ENCODE peak calls at places on chromosomes 1 and 21, in four cellular contexts. A is psoas muscle, K is astrocyte, Q is BE2C. U is an unnamed sample.

GRCh38 chr1:111603979-111604378 is 15.6 kb upstream of the RAP1A start:
- DNase-seq in A (no peak), K (no peak), Q (no peak), U (no peak)

GRCh38 chr1:57017201-57017600 is 51.4 kb upstream of the C8B start:
- DNase-seq in A (no peak), K (peak; percentile 4), Q (no peak), U (no peak)

GRCh38 chr1:19978143-19978542 is 1.3 kb downstream of the PLA2G2A start:
- DNase-seq in A (no peak), K (no peak), Q (no peak), U (no peak)

GRCh38 chr1:217336724-217337123 is 294.2 kb downstream of the GPATCH2 start:
- DNase-seq in A (no peak), K (no peak), Q (no peak), U (no peak)

GRCh38 chr1:109395602-109396512 is 1.9 kb downstream of the SORT1 start:
- DNase-seq in A (no peak), K (peak; percentile 73), Q (no peak), U (no peak)

GRCh38 chr1:94514095-94514727 is 27.3 kb downstream of the F3 start:
- DNase-seq in A (no peak), K (no peak), Q (peak; percentile 17), U (peak; percentile 43)

GRCh38 chr1:209232197-209232596 is 351.3 kb upstream of the CAMK1G start:
- DNase-seq in A (no peak), K (no peak), Q (no peak), U (no peak)

GRCh38 chr1:31413405-31414005 is 492 bp downstream of the SERINC2 start:
- DNase-seq in A (peak; percentile 88), K (no peak), Q (peak; percentile 66), U (peak; percentile 67)

GRCh38 chr1:29803486-29803885 is 567.2 kb downstream of the PTPRU start:
- DNase-seq in A (no peak), K (no peak), Q (no peak), U (no peak)

GRCh38 chr1:145891143-145891542 is 5.5 kb upstream of the ANKRD35 start:
- DNase-seq in A (no peak), K (peak; percentile 61), Q (no peak), U (no peak)

GRCh38 chr1:211732276-211732571 is 56.8 kb upstream of the NEK2 start:
- DNase-seq in A (no peak), K (no peak), Q (no peak), U (no peak)

GRCh38 chr21:45004481-45005263 is 64.8 kb downstream of the SLX9 start:
- DNase-seq in A (peak; percentile 8), K (peak; percentile 50), Q (peak; percentile 9), U (no peak)

GRCh38 chr1:191508239-191508638 is 650.0 kb upstream of the RGS18 start:
- DNase-seq in A (no peak), K (no peak), Q (no peak), U (no peak)

GRCh38 chr1:25072461-25072860 is 142.4 kb upstream of the RUNX3 start:
- DNase-seq in A (no peak), K (no peak), Q (no peak), U (no peak)

GRCh38 chr1:242524571-242525359 is at the start of gene PLD5:
- DNase-seq in A (peak; percentile 11), K (no peak), Q (peak; percentile 49), U (peak; percentile 54)

GRCh38 chr21:41363370-41364270 is 1.8 kb downstream of the MX2 start:
- DNase-seq in A (no peak), K (no peak), Q (no peak), U (no peak)

DNA sequence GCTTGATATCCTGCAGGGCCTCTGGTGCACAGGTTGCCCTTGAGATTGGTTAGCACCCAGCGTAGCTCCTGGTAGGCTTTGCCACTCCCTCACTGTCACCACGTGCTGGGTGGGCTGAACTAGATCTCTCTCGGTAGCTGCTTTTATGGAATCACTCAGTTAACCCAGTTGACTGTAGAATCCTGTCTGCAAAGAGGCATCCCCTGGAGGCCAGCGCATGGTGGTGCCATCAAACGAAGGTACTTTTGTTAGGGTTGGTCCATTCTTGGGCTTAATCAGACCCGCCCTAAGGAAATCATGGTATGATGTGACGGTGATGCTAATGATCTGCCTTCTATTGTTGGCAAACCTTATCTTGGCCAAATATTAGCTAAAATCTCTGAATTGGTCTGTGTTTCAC is 153.4 kb downstream of the GALNT2 start:
- DNase-seq in A (no peak), K (no peak), Q (no peak), U (no peak)
- TF ChIP-seq CTCF in A (no peak), K (no peak), Q (peak; percentile 33), U (no peak)

DNA sequence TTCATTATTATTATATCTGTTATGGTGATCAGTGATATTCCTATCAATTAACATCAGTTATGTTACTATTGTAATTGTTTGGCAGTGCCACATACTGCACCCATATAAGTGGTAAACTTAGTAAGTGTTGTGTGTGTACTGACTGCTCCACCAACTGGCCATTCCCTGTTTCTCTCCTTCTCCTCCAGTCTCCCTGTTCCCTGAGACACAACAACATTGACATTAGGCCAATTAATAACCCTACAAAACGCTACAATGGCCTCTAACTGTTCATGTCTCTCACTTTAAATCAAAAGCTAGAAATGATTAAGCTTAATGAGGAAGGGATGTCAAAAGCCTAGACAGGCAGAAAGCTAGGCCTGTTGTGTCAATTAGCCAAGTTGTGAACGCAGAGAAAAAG is 6.6 kb upstream of the THRAP3 start:
- DNase-seq in A (no peak), K (no peak), Q (no peak), U (no peak)
- TF ChIP-seq CTCF in A (peak; percentile 39), K (peak; percentile 16), Q (peak; percentile 27), U (no peak)

DNA sequence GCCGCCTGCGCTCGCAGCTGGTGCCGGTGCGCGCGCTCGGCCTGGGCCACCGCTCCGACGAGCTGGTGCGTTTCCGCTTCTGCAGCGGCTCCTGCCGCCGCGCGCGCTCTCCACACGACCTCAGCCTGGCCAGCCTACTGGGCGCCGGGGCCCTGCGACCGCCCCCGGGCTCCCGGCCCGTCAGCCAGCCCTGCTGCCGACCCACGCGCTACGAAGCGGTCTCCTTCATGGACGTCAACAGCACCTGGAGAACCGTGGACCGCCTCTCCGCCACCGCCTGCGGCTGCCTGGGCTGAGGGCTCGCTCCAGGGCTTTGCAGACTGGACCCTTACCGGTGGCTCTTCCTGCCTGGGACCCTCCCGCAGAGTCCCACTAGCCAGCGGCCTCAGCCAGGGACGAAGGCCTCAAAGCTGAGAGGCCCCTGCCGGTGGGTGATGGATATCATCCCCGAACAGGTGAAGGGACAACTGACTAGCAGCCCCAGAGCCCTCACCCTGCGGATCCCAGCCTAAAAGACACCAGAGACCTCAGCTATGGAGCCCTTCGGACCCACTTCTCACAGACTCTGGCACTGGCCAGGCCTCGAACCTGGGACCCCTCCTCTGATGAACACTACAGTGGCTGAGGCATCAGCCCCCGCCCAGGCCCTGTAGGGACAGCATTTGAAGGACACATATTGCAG is 3.0 kb downstream of the ARTN start:
- DNase-seq in A (peak; percentile 30), K (no peak), Q (peak; percentile 55), U (peak; percentile 70)
- TF ChIP-seq CTCF in A (no peak), K (no peak), Q (peak; percentile 15), U (no peak)

GRCh38 chr1:245311887-245312286 is 157.1 kb downstream of the KIF26B start:
- DNase-seq in A (no peak), K (no peak), Q (peak; percentile 40), U (no peak)

GRCh38 chr1:245316791-245317190 is 162.0 kb downstream of the KIF26B start:
- DNase-seq in A (no peak), K (no peak), Q (no peak), U (no peak)

GRCh38 chr1:245317253-245317652 is 162.5 kb downstream of the KIF26B start:
- DNase-seq in A (no peak), K (no peak), Q (no peak), U (no peak)

GRCh38 chr1:245310605-245311531 is 156.1 kb downstream of the KIF26B start:
- DNase-seq in A (no peak), K (no peak), Q (peak; percentile 46), U (peak; percentile 32)

DNA sequence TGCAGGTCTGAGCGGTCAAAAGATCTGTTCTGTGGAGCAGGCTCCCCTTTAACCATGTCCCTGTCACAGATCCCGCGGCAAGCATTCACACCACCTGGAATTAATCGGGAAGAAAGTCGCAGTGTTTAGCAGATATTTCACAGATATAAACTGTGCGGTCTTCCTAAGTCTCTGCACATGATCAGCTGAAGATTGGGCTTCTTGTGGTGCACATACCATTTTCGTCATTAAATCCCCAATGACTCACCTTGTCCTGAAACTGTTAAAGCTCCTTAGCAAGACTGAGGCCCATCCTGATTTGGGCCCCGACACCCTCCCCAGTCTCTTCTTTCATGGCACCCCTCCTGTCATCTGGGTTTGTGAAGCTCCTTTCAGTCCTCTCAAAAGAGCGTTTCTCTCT is 158.8 kb downstream of the KIF26B start:
- DNase-seq in A (no peak), K (no peak), Q (no peak), U (no peak)
- TF ChIP-seq CTCF in A (no peak), K (no peak), Q (no peak), U (no peak)